ENCODE peak calls at places on chromosomes 1 and 21, in five cellular contexts. V is right lobe of liver; I is heart left ventricle; L is activated CD8-positive, alpha-beta T cell treated with anti-CD3 and anti-CD28 coated beads for 36 hours; Y is IMR-90. K is an unnamed sample.
A peak's percentile ranks its signal among the peaks of the same experiment; 100 is the strongest.

GRCh38 chr1:29878501-29878900 is 642.2 kb downstream of the PTPRU start:
- DNase-seq in V (no peak), I (no peak), L (no peak), Y (no peak), K (no peak)

GRCh38 chr1:44077421-44077820 is 41.2 kb upstream of the KLF17 start:
- DNase-seq in V (no peak), I (no peak), L (no peak), Y (peak; percentile 49), K (no peak)

GRCh38 chr1:7420706-7421105 is 350.4 kb upstream of the VAMP3 start:
- DNase-seq in V (no peak), I (peak; percentile 8), L (no peak), Y (no peak), K (peak; percentile 7)

GRCh38 chr1:164905891-164906290 is 346.9 kb downstream of the PBX1 start:
- DNase-seq in V (no peak), I (no peak), L (no peak), Y (no peak), K (no peak)

GRCh38 chr1:17465186-17465585 is 25.7 kb upstream of the RCC2 start:
- DNase-seq in V (no peak), I (no peak), L (no peak), Y (no peak), K (no peak)

GRCh38 chr1:31828341-31828740 is 12.5 kb upstream of the SPOCD1 start:
- DNase-seq in V (no peak), I (no peak), L (peak; percentile 44), Y (no peak), K (no peak)

GRCh38 chr1:118223426-118223825 is 38.4 kb upstream of the SPAG17 start:
- DNase-seq in V (no peak), I (no peak), L (peak; percentile 3), Y (no peak), K (peak; percentile 12)

GRCh38 chr1:6414443-6414844 is 5.3 kb downstream of the HES2 start:
- DNase-seq in V (no peak), I (no peak), L (peak; percentile 79), Y (peak; percentile 50), K (peak; percentile 33)

GRCh38 chr1:18337757-18338156 is 143.0 kb upstream of the KLHDC7A start:
- DNase-seq in V (no peak), I (no peak), L (no peak), Y (no peak), K (no peak)

GRCh38 chr21:42818328-42818749 is 61.0 kb downstream of the WDR4 start:
- DNase-seq in V (peak; percentile 74), I (peak; percentile 48), L (peak; percentile 80), Y (peak; percentile 39), K (peak; percentile 66)

GRCh38 chr1:5586629-5587028 is 405.6 kb downstream of the NPHP4 start:
- DNase-seq in V (no peak), I (no peak), L (no peak), Y (no peak), K (no peak)

GRCh38 chr1:2943686-2944260 is 77.5 kb upstream of the ACTRT2 start:
- DNase-seq in V (no peak), I (peak; percentile 11), L (no peak), Y (no peak), K (no peak)

GRCh38 chr1:231421616-231421970 is 494 bp downstream of the EGLN1 start:
- DNase-seq in V (no peak), I (peak; percentile 44), L (peak; percentile 48), Y (peak; percentile 43), K (peak; percentile 62)

GRCh38 chr1:93751391-93752250 is 70.0 kb upstream of the BCAR3 start:
- DNase-seq in V (peak; percentile 84), I (peak; percentile 82), L (no peak), Y (no peak), K (no peak)

GRCh38 chr1:235998812-235999211 is 66.1 kb downstream of the NID1 start:
- DNase-seq in V (no peak), I (no peak), L (peak; percentile 71), Y (no peak), K (no peak)

GRCh38 chr1:36516372-36517018 is 33.8 kb upstream of the CSF3R start:
- DNase-seq in V (peak; percentile 61), I (no peak), L (peak; percentile 66), Y (peak; percentile 43), K (peak; percentile 64)

GRCh38 chr1:36514501-36514900 is 31.8 kb upstream of the CSF3R start:
- DNase-seq in V (no peak), I (no peak), L (no peak), Y (no peak), K (no peak)

GRCh38 chr1:36517415-36517814 is 34.7 kb upstream of the CSF3R start:
- DNase-seq in V (no peak), I (no peak), L (no peak), Y (no peak), K (no peak)

GRCh38 chr1:36515315-36516138 is 32.8 kb upstream of the CSF3R start:
- DNase-seq in V (no peak), I (no peak), L (no peak), Y (no peak), K (no peak)

GRCh38 chr1:36517019-36517387 is 34.3 kb upstream of the CSF3R start:
- DNase-seq in V (no peak), I (no peak), L (no peak), Y (no peak), K (no peak)
- TF ChIP-seq CTCF in V (no peak), I (no peak), L (no peak), Y (no peak), K (no peak)

GRCh38 chr1:206761369-206761768 is 9.2 kb upstream of the IL19 start:
- DNase-seq in V (no peak), I (no peak), L (no peak), Y (no peak), K (no peak)
- TF ChIP-seq CTCF in V (no peak), I (no peak), L (no peak), Y (peak; percentile 21), K (peak; percentile 17)

DNA sequence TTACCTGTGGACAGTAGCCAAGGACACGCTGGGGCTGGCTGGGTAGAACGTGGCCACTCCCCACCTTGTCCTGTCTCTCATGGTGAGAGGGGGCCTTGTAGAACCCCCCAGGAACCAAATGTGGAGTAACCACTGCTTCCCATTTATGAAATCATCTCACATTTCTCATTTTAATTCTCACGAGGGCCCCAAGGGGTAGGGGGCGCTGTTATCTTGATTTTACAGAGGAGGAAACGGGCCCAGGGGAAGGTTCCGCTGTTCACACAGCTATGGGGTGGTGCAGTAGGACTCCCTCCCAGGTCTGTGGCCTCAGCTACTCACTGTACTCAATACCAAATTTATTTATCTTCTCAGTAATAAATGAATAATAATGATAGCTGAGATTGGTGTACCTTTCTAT is 5.5 kb downstream of the SMPDL3B start:
- DNase-seq in V (no peak), I (peak; percentile 48), L (peak; percentile 89), Y (no peak), K (no peak)
- TF ChIP-seq CTCF in V (peak; percentile 46), I (peak; percentile 43), L (peak; percentile 82), Y (peak; percentile 42), K (no peak)

GRCh38 chr1:156490401-156491032 is 10.1 kb downstream of the MEF2D start:
- DNase-seq in V (no peak), I (peak; percentile 87), L (no peak), Y (no peak), K (no peak)
- TF ChIP-seq CTCF in V (no peak), I (peak; percentile 44), L (no peak), Y (peak; percentile 27), K (no peak)

DNA sequence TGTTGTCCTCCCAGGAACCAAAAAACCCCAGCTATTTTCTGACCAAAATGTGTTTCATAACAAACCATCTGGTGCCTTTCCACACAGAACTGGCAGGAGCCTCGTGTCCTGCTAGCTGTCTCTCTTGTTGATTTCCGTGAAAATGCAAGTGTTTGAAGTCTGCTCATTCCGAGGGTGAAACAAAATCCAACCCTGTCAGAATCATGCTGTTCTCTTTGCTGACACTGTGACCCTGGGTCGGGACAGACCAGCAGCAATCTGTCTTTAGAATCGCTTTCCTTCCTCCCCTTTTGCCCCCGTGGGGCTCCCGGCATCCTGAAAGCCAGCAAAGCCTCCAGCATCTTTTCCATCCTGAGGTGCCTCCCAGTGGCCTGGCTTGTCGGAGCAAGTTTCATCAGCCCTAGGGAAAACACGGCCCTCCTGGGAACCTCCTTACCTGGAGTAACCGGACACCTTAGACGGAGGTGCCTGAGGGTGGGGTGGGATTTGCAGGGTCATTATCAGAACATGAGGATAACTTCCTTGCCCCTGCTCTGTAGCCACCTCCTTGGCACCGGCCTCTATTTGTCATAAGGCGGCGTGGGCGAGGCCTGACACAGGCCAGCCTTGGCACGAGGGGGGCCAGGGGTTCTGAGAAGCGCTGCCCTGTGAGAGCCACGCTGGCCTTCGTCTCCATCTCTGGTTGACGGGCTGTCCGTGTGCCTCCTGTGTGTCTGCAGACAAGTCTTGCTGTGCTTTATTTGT is 24.9 kb downstream of the LDLRAP1 start:
- DNase-seq in V (no peak), I (no peak), L (no peak), Y (peak; percentile 63), K (no peak)
- TF ChIP-seq CTCF in V (no peak), I (no peak), L (no peak), Y (no peak), K (no peak)

GRCh38 chr1:208445710-208446702 is 201.8 kb upstream of the PLXNA2 start:
- DNase-seq in V (no peak), I (no peak), L (no peak), Y (no peak), K (no peak)
- TF ChIP-seq CTCF in V (no peak), I (no peak), L (no peak), Y (no peak), K (no peak)

GRCh38 chr1:1836119-1836518 is 54.8 kb downstream of the GNB1 start:
- DNase-seq in V (peak; percentile 11), I (no peak), L (no peak), Y (no peak), K (no peak)

GRCh38 chr1:1842360-1843146 is 48.3 kb downstream of the GNB1 start:
- DNase-seq in V (peak; percentile 39), I (no peak), L (no peak), Y (no peak), K (peak; percentile 26)

GRCh38 chr1:1839311-1839965 is 51.4 kb downstream of the GNB1 start:
- DNase-seq in V (no peak), I (no peak), L (no peak), Y (no peak), K (no peak)

GRCh38 chr1:1846386-1846918 is 44.4 kb downstream of the GNB1 start:
- DNase-seq in V (no peak), I (no peak), L (no peak), Y (no peak), K (no peak)

GRCh38 chr1:1841575-1841991 is 49.3 kb downstream of the GNB1 start:
- DNase-seq in V (no peak), I (no peak), L (no peak), Y (no peak), K (no peak)
- TF ChIP-seq CTCF in V (no peak), I (peak; percentile 27), L (no peak), Y (peak; percentile 7), K (no peak)

GRCh38 chr1:184143449-184143848 is 91.9 kb downstream of the TSEN15 start:
- DNase-seq in V (no peak), I (peak; percentile 38), L (no peak), Y (peak; percentile 33), K (no peak)
- TF ChIP-seq CTCF in V (no peak), I (peak; percentile 21), L (no peak), Y (peak; percentile 12), K (no peak)

GRCh38 chr1:21534674-21535378 is 25.6 kb downstream of the ALPL start:
- DNase-seq in V (no peak), I (peak; percentile 43), L (peak; percentile 42), Y (peak; percentile 77), K (peak; percentile 36)
- TF ChIP-seq CTCF in V (peak; percentile 39), I (peak; percentile 56), L (no peak), Y (peak; percentile 74), K (no peak)

K was measured in body of pancreas.